ENCODE peak calls at places on chromosomes 13 and 19, in ten cellular contexts. One of them, this sample, is unnamed. For H3K4me1, the result is how much of the 10 kb centered on the place peaks cover.

GRCh38 chr13:112756081-112756480 is 66.2 kb downstream of the ATP11A start:
- DNase-seq in OCI-LY7: no peak
- DNase-seq in fibroblast of lung: no peak
- DNase-seq in A549: no peak
- DNase-seq in cardiac muscle cell: no peak
- DNase-seq in right lobe of liver: no peak
- DNase-seq in endodermal cell: no peak
- DNase-seq in heart right ventricle: no peak
- DNase-seq in H9: no peak
- DNase-seq in colonic mucosa: no peak
- DNase-seq in this sample: no peak

GRCh38 chr13:52599853-52600603 is 42.2 kb upstream of the HNRNPA1L2 start:
- DNase-seq in OCI-LY7: peak
- DNase-seq in fibroblast of lung: peak
- DNase-seq in A549: no peak
- DNase-seq in cardiac muscle cell: peak
- DNase-seq in right lobe of liver: no peak
- DNase-seq in endodermal cell: peak
- DNase-seq in heart right ventricle: peak
- DNase-seq in H9: peak
- DNase-seq in colonic mucosa: peak
- DNase-seq in this sample: peak

GRCh38 chr19:8085606-8086464 is 33.3 kb downstream of the CCL25 start:
- DNase-seq in OCI-LY7: no peak
- DNase-seq in fibroblast of lung: no peak
- DNase-seq in A549: peak
- DNase-seq in cardiac muscle cell: peak
- DNase-seq in right lobe of liver: no peak
- DNase-seq in endodermal cell: peak
- DNase-seq in heart right ventricle: no peak
- DNase-seq in H9: no peak
- DNase-seq in colonic mucosa: peak
- DNase-seq in this sample: peak

GRCh38 chr19:3129112-3129511 is 6.7 kb upstream of the GNA15 start:
- DNase-seq in OCI-LY7: peak
- DNase-seq in fibroblast of lung: peak
- DNase-seq in A549: peak
- DNase-seq in cardiac muscle cell: no peak
- DNase-seq in right lobe of liver: no peak
- DNase-seq in endodermal cell: peak
- DNase-seq in heart right ventricle: no peak
- DNase-seq in H9: no peak
- DNase-seq in colonic mucosa: no peak
- DNase-seq in this sample: peak

GRCh38 chr13:93226065-93226622 is 463 bp upstream of the GPC6 start:
- DNase-seq in OCI-LY7: no peak
- DNase-seq in fibroblast of lung: no peak
- DNase-seq in A549: no peak
- DNase-seq in cardiac muscle cell: peak
- DNase-seq in right lobe of liver: no peak
- DNase-seq in endodermal cell: no peak
- DNase-seq in heart right ventricle: no peak
- DNase-seq in H9: no peak
- DNase-seq in colonic mucosa: no peak
- DNase-seq in this sample: no peak

GRCh38 chr13:42394361-42395065 is 122.6 kb downstream of the AKAP11 start:
- DNase-seq in OCI-LY7: no peak
- DNase-seq in fibroblast of lung: no peak
- DNase-seq in A549: no peak
- DNase-seq in cardiac muscle cell: no peak
- DNase-seq in right lobe of liver: no peak
- DNase-seq in endodermal cell: no peak
- DNase-seq in heart right ventricle: no peak
- DNase-seq in H9: no peak
- DNase-seq in colonic mucosa: no peak
- DNase-seq in this sample: no peak

GRCh38 chr19:5081441-5082161 is 112.7 kb downstream of the KDM4B start:
- DNase-seq in OCI-LY7: no peak
- DNase-seq in fibroblast of lung: no peak
- DNase-seq in A549: no peak
- DNase-seq in cardiac muscle cell: no peak
- DNase-seq in right lobe of liver: no peak
- DNase-seq in endodermal cell: no peak
- DNase-seq in heart right ventricle: no peak
- DNase-seq in H9: no peak
- DNase-seq in colonic mucosa: no peak
- DNase-seq in this sample: no peak

GRCh38 chr19:33063356-33064116 is 1.2 kb downstream of the RHPN2 start:
- DNase-seq in OCI-LY7: peak
- DNase-seq in fibroblast of lung: peak
- DNase-seq in A549: peak
- DNase-seq in cardiac muscle cell: peak
- DNase-seq in right lobe of liver: peak
- DNase-seq in endodermal cell: peak
- DNase-seq in heart right ventricle: peak
- DNase-seq in H9: peak
- DNase-seq in colonic mucosa: peak
- DNase-seq in this sample: peak

GRCh38 chr13:47110833-47111240 is 214.0 kb upstream of the HTR2A start:
- DNase-seq in OCI-LY7: no peak
- DNase-seq in fibroblast of lung: no peak
- DNase-seq in A549: no peak
- DNase-seq in cardiac muscle cell: no peak
- DNase-seq in right lobe of liver: no peak
- DNase-seq in endodermal cell: no peak
- DNase-seq in heart right ventricle: no peak
- DNase-seq in H9: no peak
- DNase-seq in colonic mucosa: no peak
- DNase-seq in this sample: no peak

GRCh38 chr19:57410748-57411671 is at the start of gene ZNF17:
- DNase-seq in OCI-LY7: peak
- DNase-seq in fibroblast of lung: peak
- DNase-seq in A549: peak
- DNase-seq in cardiac muscle cell: peak
- DNase-seq in right lobe of liver: peak
- DNase-seq in endodermal cell: peak
- DNase-seq in heart right ventricle: peak
- DNase-seq in H9: peak
- DNase-seq in colonic mucosa: peak
- DNase-seq in this sample: peak

GRCh38 chr19:57403737-57404537 is 7.0 kb upstream of the ZNF17 start:
- DNase-seq in OCI-LY7: no peak
- DNase-seq in fibroblast of lung: no peak
- DNase-seq in A549: no peak
- DNase-seq in cardiac muscle cell: no peak
- DNase-seq in right lobe of liver: no peak
- DNase-seq in endodermal cell: peak
- DNase-seq in heart right ventricle: no peak
- DNase-seq in H9: no peak
- DNase-seq in colonic mucosa: no peak
- DNase-seq in this sample: no peak

DNA sequence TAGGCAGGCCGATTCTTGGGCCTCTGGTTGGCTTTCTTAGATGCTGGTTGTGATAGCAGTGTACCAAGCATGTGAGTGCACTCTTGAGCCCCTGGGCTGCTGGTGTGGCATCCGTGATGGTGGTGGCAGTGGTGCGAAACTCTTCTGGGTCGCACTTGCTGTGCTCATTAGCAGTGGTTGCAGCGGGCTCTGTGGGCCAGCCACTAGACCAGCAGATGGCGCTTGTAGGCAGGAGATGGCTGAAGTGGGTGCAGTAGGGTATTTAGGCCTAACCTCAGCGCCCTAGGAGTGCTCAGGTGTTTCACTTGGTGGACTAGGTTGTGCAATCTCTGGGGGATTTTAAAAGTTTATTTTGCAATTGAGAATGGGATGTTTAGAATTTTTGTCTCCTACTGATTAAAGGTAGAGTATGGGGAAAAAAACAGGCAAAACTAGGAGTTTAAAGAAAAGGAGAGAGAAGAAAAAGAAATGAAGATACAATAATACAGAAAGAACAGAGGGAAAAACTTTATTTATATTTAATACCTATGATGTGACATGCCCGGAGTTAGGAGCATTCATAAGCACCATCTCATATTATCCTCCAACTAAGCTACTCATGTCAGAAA is 4.3 kb upstream of the ZNF17 start:
- DNase-seq in OCI-LY7: peak
- DNase-seq in fibroblast of lung: peak
- DNase-seq in A549: peak
- DNase-seq in cardiac muscle cell: peak
- DNase-seq in right lobe of liver: peak
- DNase-seq in endodermal cell: peak
- DNase-seq in heart right ventricle: peak
- DNase-seq in H9: peak
- DNase-seq in colonic mucosa: peak
- DNase-seq in this sample: peak
- TF ChIP-seq CTCF in OCI-LY7: peak
- TF ChIP-seq CTCF in fibroblast of lung: peak
- TF ChIP-seq CTCF in A549: peak
- TF ChIP-seq CTCF in cardiac muscle cell: peak
- TF ChIP-seq CTCF in right lobe of liver: peak
- TF ChIP-seq CTCF in endodermal cell: peak
- TF ChIP-seq CTCF in heart right ventricle: peak
- TF ChIP-seq CTCF in H9: peak
- TF ChIP-seq CTCF in colonic mucosa: no peak
- TF ChIP-seq CTCF in this sample: peak

DNA sequence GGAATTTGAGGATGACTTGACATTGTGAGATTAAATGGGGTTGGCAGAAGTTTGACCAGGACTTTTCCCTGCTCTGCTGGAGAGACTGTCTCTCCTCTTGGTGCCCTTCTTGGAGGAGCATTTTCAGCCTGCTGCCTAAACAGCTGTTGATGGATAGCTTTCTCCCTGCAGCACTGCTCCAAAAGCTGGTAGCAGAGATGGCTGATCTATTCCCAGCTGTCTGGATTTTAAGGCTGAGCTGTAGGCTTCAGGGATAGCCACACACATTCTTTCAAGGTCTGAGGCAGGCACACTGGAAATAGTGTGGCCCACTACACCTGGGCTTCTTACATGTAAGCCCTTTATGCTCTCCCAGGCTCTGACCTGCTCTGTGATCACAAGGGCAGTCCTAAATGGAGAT is 91.3 kb downstream of the MBNL2 start:
- DNase-seq in OCI-LY7: no peak
- DNase-seq in fibroblast of lung: no peak
- DNase-seq in A549: no peak
- DNase-seq in cardiac muscle cell: no peak
- DNase-seq in right lobe of liver: no peak
- DNase-seq in endodermal cell: no peak
- DNase-seq in heart right ventricle: no peak
- DNase-seq in H9: no peak
- DNase-seq in colonic mucosa: no peak
- DNase-seq in this sample: no peak
- H3K4me1 ChIP-seq in OCI-LY7: under half
- H3K4me1 ChIP-seq in fibroblast of lung: under half
- H3K4me1 ChIP-seq in A549: under half
- H3K4me1 ChIP-seq in cardiac muscle cell: under half
- H3K4me1 ChIP-seq in right lobe of liver: under half
- H3K4me1 ChIP-seq in endodermal cell: under half
- H3K4me1 ChIP-seq in heart right ventricle: under half
- H3K4me1 ChIP-seq in H9: under half
- H3K4me1 ChIP-seq in colonic mucosa: under half
- H3K4me1 ChIP-seq in this sample: under half

GRCh38 chr19:51783373-51783772 is 11.6 kb upstream of the FPR3 start:
- DNase-seq in OCI-LY7: peak
- DNase-seq in fibroblast of lung: no peak
- DNase-seq in A549: peak
- DNase-seq in cardiac muscle cell: no peak
- DNase-seq in right lobe of liver: no peak
- DNase-seq in endodermal cell: peak
- DNase-seq in heart right ventricle: no peak
- DNase-seq in H9: no peak
- DNase-seq in colonic mucosa: no peak
- DNase-seq in this sample: peak

GRCh38 chr19:51779703-51780102 is 15.3 kb upstream of the FPR3 start:
- DNase-seq in OCI-LY7: no peak
- DNase-seq in fibroblast of lung: no peak
- DNase-seq in A549: no peak
- DNase-seq in cardiac muscle cell: no peak
- DNase-seq in right lobe of liver: no peak
- DNase-seq in endodermal cell: no peak
- DNase-seq in heart right ventricle: no peak
- DNase-seq in H9: no peak
- DNase-seq in colonic mucosa: no peak
- DNase-seq in this sample: no peak

GRCh38 chr19:51772977-51773376 is 12.0 kb downstream of the FPR2 start:
- DNase-seq in OCI-LY7: no peak
- DNase-seq in fibroblast of lung: no peak
- DNase-seq in A549: no peak
- DNase-seq in cardiac muscle cell: no peak
- DNase-seq in right lobe of liver: no peak
- DNase-seq in endodermal cell: no peak
- DNase-seq in heart right ventricle: no peak
- DNase-seq in H9: no peak
- DNase-seq in colonic mucosa: no peak
- DNase-seq in this sample: no peak

DNA sequence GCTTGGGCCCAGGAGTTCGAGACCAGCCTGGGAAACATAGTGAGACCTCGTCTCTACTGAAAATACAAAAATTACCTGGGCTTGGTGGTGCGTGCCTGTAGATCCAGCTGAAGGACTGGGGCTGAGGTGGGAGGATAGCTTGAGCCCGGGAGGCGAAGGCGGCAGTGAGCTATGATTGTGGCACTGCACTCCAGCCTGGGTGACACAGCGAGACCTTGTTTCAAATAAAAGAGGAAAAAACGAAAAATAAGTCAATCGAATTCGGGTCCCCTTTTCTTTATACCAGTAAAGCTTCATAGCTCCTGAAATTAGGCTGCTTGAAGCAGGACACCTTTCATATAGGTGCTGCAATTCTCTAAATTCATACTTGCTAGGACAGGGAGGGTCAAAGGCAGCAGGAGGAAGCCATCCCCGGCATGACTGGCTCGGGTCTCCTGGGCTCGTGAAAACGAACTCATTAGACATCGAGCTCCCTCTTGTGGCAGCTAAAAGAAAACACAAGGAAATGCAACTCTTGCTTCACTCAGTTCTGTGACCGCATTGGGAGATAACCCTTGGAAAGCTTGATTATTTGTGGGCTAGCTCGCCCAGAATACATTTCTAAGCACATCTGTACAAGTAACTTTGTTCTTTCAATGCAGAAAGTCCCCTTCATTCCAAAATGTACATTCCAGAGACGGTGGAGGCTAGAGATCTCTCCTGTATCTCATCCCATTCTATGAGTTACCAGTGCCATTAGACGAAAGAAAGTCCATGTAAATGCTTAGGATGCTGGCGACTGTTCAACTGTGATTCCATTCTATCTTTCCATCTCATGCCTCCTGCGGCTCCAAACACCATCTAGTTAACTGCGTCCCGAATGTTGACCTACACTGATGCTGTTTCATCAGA is 16.8 kb downstream of the FPR2 start:
- DNase-seq in OCI-LY7: peak
- DNase-seq in fibroblast of lung: peak
- DNase-seq in A549: peak
- DNase-seq in cardiac muscle cell: peak
- DNase-seq in right lobe of liver: no peak
- DNase-seq in endodermal cell: peak
- DNase-seq in heart right ventricle: peak
- DNase-seq in H9: peak
- DNase-seq in colonic mucosa: peak
- DNase-seq in this sample: peak
- TF ChIP-seq CTCF in OCI-LY7: peak
- TF ChIP-seq CTCF in fibroblast of lung: peak
- TF ChIP-seq CTCF in A549: peak
- TF ChIP-seq CTCF in cardiac muscle cell: peak
- TF ChIP-seq CTCF in right lobe of liver: peak
- TF ChIP-seq CTCF in endodermal cell: peak
- TF ChIP-seq CTCF in heart right ventricle: peak
- TF ChIP-seq CTCF in H9: peak
- TF ChIP-seq CTCF in colonic mucosa: peak
- TF ChIP-seq CTCF in this sample: peak

GRCh38 chr19:1998712-1999708 is 16.5 kb downstream of the BTBD2 start:
- DNase-seq in OCI-LY7: no peak
- DNase-seq in fibroblast of lung: no peak
- DNase-seq in A549: no peak
- DNase-seq in cardiac muscle cell: no peak
- DNase-seq in right lobe of liver: no peak
- DNase-seq in endodermal cell: no peak
- DNase-seq in heart right ventricle: no peak
- DNase-seq in H9: no peak
- DNase-seq in colonic mucosa: no peak
- DNase-seq in this sample: no peak
- H3K4me1 ChIP-seq in OCI-LY7: under half
- H3K4me1 ChIP-seq in fibroblast of lung: under half
- H3K4me1 ChIP-seq in A549: under half
- H3K4me1 ChIP-seq in cardiac muscle cell: under half
- H3K4me1 ChIP-seq in right lobe of liver: under half
- H3K4me1 ChIP-seq in endodermal cell: under half
- H3K4me1 ChIP-seq in heart right ventricle: under half
- H3K4me1 ChIP-seq in H9: under half
- H3K4me1 ChIP-seq in colonic mucosa: under half
- H3K4me1 ChIP-seq in this sample: under half

This sample was measured in Caco-2.